ENCODE peak calls at places on chromosome 1, in nine cellular contexts. Z, V, M, B, D, J, O, S and F are unnamed samples. For H3K36me3, the result is how much of the 10 kb centered on the place peaks cover.

GRCh38 chr1:177983824-177984528 is 14.1 kb upstream of the SEC16B start:
- DNase-seq in Z (peak), V (no peak), M (peak), B (peak), D (peak), J (no peak), O (peak), S (no peak), F (no peak)

GRCh38 chr1:29672416-29672815 is 436.1 kb downstream of the PTPRU start:
- DNase-seq in Z (no peak), V (no peak), M (no peak), B (no peak), D (no peak), J (no peak), O (no peak), S (no peak), F (no peak)

GRCh38 chr1:147077936-147078605 is 94.2 kb downstream of the PRKAB2 start:
- DNase-seq in Z (no peak), V (no peak), M (no peak), B (peak), D (no peak), J (no peak), O (no peak), S (no peak), F (no peak)

GRCh38 chr1:169624122-169624521 is 5.8 kb downstream of the SELP start:
- DNase-seq in Z (no peak), V (no peak), M (no peak), B (no peak), D (no peak), J (no peak), O (no peak), S (no peak), F (no peak)

GRCh38 chr1:209672705-209673630 is 2.2 kb upstream of the G0S2 start:
- DNase-seq in Z (no peak), V (no peak), M (no peak), B (no peak), D (no peak), J (no peak), O (no peak), S (no peak), F (peak)

GRCh38 chr1:193062698-193063463 is 3.5 kb downstream of the RO60 start:
- DNase-seq in Z (no peak), V (no peak), M (no peak), B (no peak), D (no peak), J (no peak), O (no peak), S (no peak), F (no peak)

GRCh38 chr1:60133848-60134247 is 60.3 kb upstream of the C1orf87 start:
- DNase-seq in Z (peak), V (no peak), M (no peak), B (no peak), D (no peak), J (no peak), O (no peak), S (no peak), F (no peak)

GRCh38 chr1:109501644-109502367 is 7.7 kb downstream of the AMIGO1 start:
- DNase-seq in Z (no peak), V (no peak), M (no peak), B (no peak), D (no peak), J (no peak), O (no peak), S (peak), F (no peak)

GRCh38 chr1:93652335-93652949 is 29.2 kb downstream of the BCAR3 start:
- DNase-seq in Z (no peak), V (no peak), M (no peak), B (no peak), D (no peak), J (no peak), O (no peak), S (no peak), F (no peak)

GRCh38 chr1:230794871-230795645 is 47.9 kb downstream of the CAPN9 start:
- DNase-seq in Z (no peak), V (no peak), M (no peak), B (no peak), D (no peak), J (no peak), O (peak), S (no peak), F (no peak)

GRCh38 chr1:46667782-46668760 is at the start of gene ATPAF1:
- DNase-seq in Z (peak), V (peak), M (peak), B (peak), D (peak), J (peak), O (peak), S (peak), F (peak)

GRCh38 chr1:94385354-94385947 is 32.7 kb upstream of the ABCD3 start:
- DNase-seq in Z (no peak), V (no peak), M (no peak), B (no peak), D (no peak), J (no peak), O (no peak), S (no peak), F (no peak)

GRCh38 chr1:107551491-107551890 is 410.7 kb downstream of the NTNG1 start:
- DNase-seq in Z (no peak), V (no peak), M (no peak), B (no peak), D (no peak), J (no peak), O (no peak), S (no peak), F (no peak)

GRCh38 chr1:211825990-211826389 is 4.6 kb downstream of the LPGAT1 start:
- DNase-seq in Z (no peak), V (no peak), M (no peak), B (no peak), D (no peak), J (no peak), O (no peak), S (no peak), F (no peak)

GRCh38 chr1:86409416-86410021 is 13.4 kb upstream of the ODF2L start:
- DNase-seq in Z (no peak), V (no peak), M (no peak), B (peak), D (no peak), J (no peak), O (peak), S (peak), F (no peak)

GRCh38 chr1:169348356-169349036 is 19.1 kb downstream of the NME7 start:
- DNase-seq in Z (no peak), V (peak), M (peak), B (peak), D (no peak), J (no peak), O (peak), S (peak), F (peak)

GRCh38 chr1:26555550-26555981 is 26.0 kb downstream of the RPS6KA1 start:
- DNase-seq in Z (no peak), V (no peak), M (no peak), B (no peak), D (no peak), J (no peak), O (no peak), S (no peak), F (no peak)

GRCh38 chr1:226207048-226207447 is 16.4 kb upstream of the MIXL1 start:
- DNase-seq in Z (no peak), V (no peak), M (no peak), B (no peak), D (no peak), J (no peak), O (no peak), S (no peak), F (no peak)

GRCh38 chr1:96234299-96234698 is 487.3 kb upstream of the PTBP2 start:
- DNase-seq in Z (no peak), V (no peak), M (peak), B (peak), D (peak), J (no peak), O (no peak), S (no peak), F (no peak)

GRCh38 chr1:29251164-29252130 is 15.1 kb downstream of the PTPRU start:
- DNase-seq in Z (no peak), V (no peak), M (no peak), B (no peak), D (no peak), J (no peak), O (no peak), S (no peak), F (no peak)

GRCh38 chr1:117416546-117417117 is 49.4 kb downstream of the MAN1A2 start:
- DNase-seq in Z (no peak), V (no peak), M (no peak), B (peak), D (no peak), J (no peak), O (no peak), S (no peak), F (no peak)

GRCh38 chr1:162663589-162664030 is 31.3 kb downstream of the DDR2 start:
- DNase-seq in Z (no peak), V (no peak), M (no peak), B (peak), D (peak), J (no peak), O (peak), S (no peak), F (no peak)

GRCh38 chr1:8154621-8155052 is 128.5 kb upstream of the ERRFI1 start:
- DNase-seq in Z (peak), V (no peak), M (peak), B (no peak), D (no peak), J (no peak), O (peak), S (peak), F (no peak)

GRCh38 chr1:195594322-195594721 is 1013.9 kb downstream of the KCNT2 start:
- DNase-seq in Z (no peak), V (no peak), M (no peak), B (no peak), D (no peak), J (no peak), O (no peak), S (peak), F (no peak)

GRCh38 chr1:26094677-26095383 is 16.8 kb upstream of the PDIK1L start:
- DNase-seq in Z (no peak), V (no peak), M (peak), B (peak), D (peak), J (no peak), O (peak), S (no peak), F (no peak)

GRCh38 chr1:222012816-222013215 is 270.9 kb upstream of the DUSP10 start:
- DNase-seq in Z (no peak), V (no peak), M (no peak), B (no peak), D (no peak), J (no peak), O (no peak), S (no peak), F (no peak)

GRCh38 chr1:87084247-87084836 is 169.9 kb downstream of the HS2ST1 start:
- DNase-seq in Z (no peak), V (peak), M (no peak), B (no peak), D (no peak), J (no peak), O (peak), S (peak), F (no peak)

GRCh38 chr1:67646145-67647035 is 38.6 kb upstream of the GADD45A start:
- DNase-seq in Z (no peak), V (no peak), M (peak), B (peak), D (peak), J (no peak), O (peak), S (peak), F (no peak)

GRCh38 chr1:56327195-56327594 is 252.2 kb downstream of the PLPP3 start:
- DNase-seq in Z (no peak), V (no peak), M (no peak), B (no peak), D (no peak), J (no peak), O (no peak), S (no peak), F (no peak)

GRCh38 chr1:116777831-116778830 is 23.9 kb downstream of the CD2 start:
- DNase-seq in Z (no peak), V (no peak), M (no peak), B (no peak), D (no peak), J (no peak), O (no peak), S (no peak), F (no peak)

GRCh38 chr1:211944733-211945500 is 90.4 kb downstream of the INTS7 start:
- DNase-seq in Z (peak), V (no peak), M (peak), B (peak), D (no peak), J (no peak), O (peak), S (peak), F (no peak)

GRCh38 chr1:84433253-84434080 is 35.2 kb downstream of the DNASE2B start:
- DNase-seq in Z (peak), V (peak), M (peak), B (peak), D (peak), J (peak), O (peak), S (peak), F (peak)

GRCh38 chr1:226135059-226135651 is 51.4 kb downstream of the ACBD3 start:
- DNase-seq in Z (no peak), V (no peak), M (peak), B (no peak), D (no peak), J (no peak), O (no peak), S (peak), F (no peak)

GRCh38 chr1:78440381-78440793 is 50.4 kb upstream of the PTGFR start:
- DNase-seq in Z (no peak), V (no peak), M (no peak), B (no peak), D (no peak), J (no peak), O (no peak), S (no peak), F (no peak)

GRCh38 chr1:235617140-235617539 is 32.4 kb downstream of the GNG4 start:
- DNase-seq in Z (no peak), V (no peak), M (no peak), B (no peak), D (no peak), J (no peak), O (no peak), S (no peak), F (no peak)

GRCh38 chr1:24357011-24357410 is 37.9 kb downstream of the GRHL3 start:
- DNase-seq in Z (no peak), V (no peak), M (no peak), B (no peak), D (no peak), J (no peak), O (no peak), S (no peak), F (no peak)

GRCh38 chr1:54220004-54220811 is 20.2 kb downstream of the MRPL37 start:
- DNase-seq in Z (no peak), V (no peak), M (peak), B (peak), D (peak), J (no peak), O (no peak), S (no peak), F (no peak)

GRCh38 chr1:66981679-66982078 is 56.9 kb downstream of the MIER1 start:
- DNase-seq in Z (no peak), V (peak), M (no peak), B (no peak), D (peak), J (peak), O (no peak), S (peak), F (peak)

GRCh38 chr1:200905411-200906052 is 10.8 kb downstream of the INAVA start:
- DNase-seq in Z (no peak), V (no peak), M (no peak), B (no peak), D (no peak), J (peak), O (no peak), S (peak), F (no peak)

GRCh38 chr1:194723067-194723466 is 1536.7 kb upstream of the B3GALT2 start:
- DNase-seq in Z (no peak), V (no peak), M (no peak), B (no peak), D (no peak), J (no peak), O (no peak), S (no peak), F (no peak)

DNA sequence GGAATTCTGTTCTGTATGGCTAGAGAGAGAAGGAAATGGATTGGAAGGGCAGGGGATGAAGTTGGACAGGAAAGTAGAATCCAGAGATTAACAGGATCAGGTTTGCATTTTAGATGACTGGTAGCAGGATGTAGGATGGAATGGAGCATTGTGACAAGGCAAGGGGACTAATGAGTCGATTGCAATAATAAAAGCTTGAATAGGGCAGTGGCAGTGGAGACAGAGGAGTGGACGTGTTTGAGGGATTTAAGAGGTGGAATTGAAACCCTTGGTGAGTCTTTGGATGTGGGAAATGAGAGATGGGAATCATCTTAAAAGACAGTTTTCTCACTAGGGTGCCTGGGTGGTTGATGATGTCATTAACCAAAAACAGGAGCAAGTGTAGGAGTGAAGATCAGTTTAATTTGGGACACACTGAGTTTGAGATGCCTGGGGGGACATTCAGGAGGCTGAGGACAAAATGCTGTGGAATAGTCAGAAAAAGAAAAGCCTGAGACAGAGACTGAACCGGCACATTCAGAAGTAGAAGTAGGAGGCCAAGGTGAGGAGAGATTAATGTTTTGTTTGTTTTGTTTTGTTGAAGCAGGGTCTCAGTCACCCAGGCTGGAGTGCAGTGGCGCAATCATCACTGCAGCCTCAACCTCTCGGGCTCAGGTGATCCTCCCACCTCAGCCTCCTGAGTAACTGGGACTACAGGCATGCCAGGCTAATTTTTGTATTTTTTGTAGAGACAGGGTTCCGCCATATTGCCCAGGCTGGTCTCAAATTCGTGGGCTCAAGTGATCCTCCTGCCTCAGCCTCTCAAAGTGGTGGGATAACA is 29.1 kb upstream of the C1orf146 start:
- DNase-seq in Z (no peak), V (no peak), M (no peak), B (no peak), D (no peak), J (no peak), O (no peak), S (no peak), F (no peak)
- H3K4me3 ChIP-seq in Z (no peak), V (no peak), M (no peak), B (no peak), D (no peak), J (no peak), O (no peak), S (no peak), F (no peak)

GRCh38 chr1:91704746-91705145 is 181.2 kb downstream of the TGFBR3 start:
- DNase-seq in Z (no peak), V (no peak), M (no peak), B (no peak), D (no peak), J (no peak), O (no peak), S (no peak), F (no peak)
- H3K36me3 ChIP-seq in Z (under half), V (under half), M (under half), B (under half), D (under half), J (under half), O (under half), S (under half), F (under half)

DNA sequence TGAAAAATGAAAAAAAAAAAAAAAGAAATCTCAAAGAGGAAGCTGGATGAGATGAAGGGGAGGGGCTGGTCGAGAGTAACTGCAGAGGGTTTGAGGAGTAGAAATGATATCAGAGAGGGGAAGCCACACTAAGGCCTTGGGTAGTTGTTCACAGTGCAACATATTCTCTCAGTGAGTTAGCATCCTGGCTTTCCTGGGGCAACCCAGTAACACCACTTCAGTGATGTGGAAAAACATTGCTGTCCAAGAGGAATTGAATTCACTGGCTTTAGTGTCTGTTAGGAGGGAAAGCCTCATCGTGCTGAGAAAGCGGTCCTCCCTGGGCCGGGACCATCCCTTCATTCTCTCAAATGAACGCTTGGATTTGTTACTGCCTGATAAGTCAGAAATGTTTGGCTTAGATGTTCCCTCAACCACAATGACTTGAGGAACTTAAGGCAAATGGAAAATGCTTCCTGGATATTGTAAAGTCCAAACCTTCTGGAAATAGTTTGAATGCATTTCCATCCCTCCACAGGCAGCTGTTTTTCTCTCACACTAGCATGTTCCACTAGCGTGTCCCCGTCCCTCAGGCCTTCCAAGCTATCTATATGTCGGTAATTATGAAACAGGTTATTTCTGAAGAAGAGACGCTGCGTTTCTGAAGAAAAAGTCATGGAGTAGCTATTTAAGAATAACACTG is 12.2 kb downstream of the TGFB2 start:
- DNase-seq in Z (no peak), V (no peak), M (no peak), B (no peak), D (no peak), J (no peak), O (no peak), S (no peak), F (no peak)
- H3K4me3 ChIP-seq in Z (no peak), V (no peak), M (no peak), B (no peak), D (no peak), J (no peak), O (no peak), S (no peak), F (no peak)

DNA sequence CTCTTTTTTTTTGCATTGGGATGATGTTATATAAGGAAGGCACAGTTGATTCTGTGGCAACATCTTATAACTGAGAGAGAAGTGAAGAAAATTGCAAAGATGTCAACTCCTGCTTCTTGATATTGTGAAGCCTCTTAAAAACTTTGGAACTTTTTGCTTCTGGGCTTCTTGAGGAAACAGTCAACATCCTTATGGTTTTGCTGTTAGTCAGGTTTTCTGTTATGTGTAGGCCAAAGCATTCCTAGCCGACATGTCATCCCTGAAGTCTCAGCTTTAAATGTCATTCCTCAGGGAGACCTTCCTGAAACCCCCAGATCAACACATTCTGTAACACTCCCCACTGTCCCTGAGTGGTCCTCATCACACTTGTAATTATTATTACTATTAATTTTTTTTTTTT is 12.6 kb downstream of the FALEC start:
- DNase-seq in Z (no peak), V (no peak), M (no peak), B (no peak), D (no peak), J (no peak), O (no peak), S (no peak), F (no peak)
- H3K36me3 ChIP-seq in Z (under half), V (under half), M (under half), B (under half), D (under half), J (under half), O (under half), S (under half), F (under half)